ENCODE peak calls at places on chromosomes 6 and 20, in nine cellular contexts. D, S, N, Y, A, T, R, F and M are unnamed samples.

GRCh38 chr6:143806282-143807102 is 36.6 kb upstream of the LTV1 start:
- DNase-seq in Y (no peak), T (no peak), D (no peak), R (no peak), N (no peak), S (peak; percentile 49), F (no peak), A (peak; percentile 87), M (peak; percentile 11)

GRCh38 chr6:36546664-36546957 is 668 bp downstream of the STK38 start:
- DNase-seq in S (no peak), F (no peak), Y (no peak), N (no peak), A (no peak), R (no peak), T (no peak), D (no peak), M (no peak)

GRCh38 chr6:131379951-131380350 is 193.1 kb upstream of the ARG1 start:
- DNase-seq in D (peak; percentile 32), N (no peak), Y (no peak), F (no peak), T (no peak), A (no peak), R (no peak), S (no peak), M (no peak)

GRCh38 chr6:139373154-139373927 is 1.1 kb downstream of the CITED2 start:
- DNase-seq in Y (peak; percentile 53), A (peak; percentile 86), R (peak; percentile 18), N (peak; percentile 73), S (peak; percentile 70), F (no peak), T (peak; percentile 41), D (peak; percentile 66), M (peak; percentile 75)

GRCh38 chr20:63628246-63628975 is 1.5 kb upstream of the GMEB2 start:
- DNase-seq in F (peak; percentile 13), Y (no peak), D (peak; percentile 75), R (peak; percentile 63), A (peak; percentile 89), S (peak; percentile 78), T (no peak), N (peak; percentile 74), M (no peak)

GRCh38 chr6:39327516-39327915 is 5.0 kb upstream of the KCNK16 start:
- DNase-seq in D (no peak), T (no peak), S (no peak), R (no peak), F (no peak), Y (no peak), N (no peak), A (no peak), M (no peak)

GRCh38 chr6:113599444-113599843 is 257.7 kb upstream of the MARCKS start:
- DNase-seq in D (no peak), A (no peak), N (no peak), Y (no peak), S (no peak), R (no peak), F (peak; percentile 16), T (no peak), M (no peak)

GRCh38 chr20:40982415-40983145 is 46.0 kb upstream of the TOP1 start:
- DNase-seq in Y (no peak), D (no peak), S (no peak), N (no peak), F (no peak), A (peak; percentile 40), R (no peak), T (no peak), M (no peak)

GRCh38 chr6:50381106-50381415 is 331.3 kb upstream of the DEFB112 start:
- DNase-seq in R (no peak), A (no peak), F (no peak), D (no peak), S (no peak), Y (no peak), T (no peak), N (no peak), M (peak; percentile 13)

GRCh38 chr6:112251170-112251945 is 3.0 kb downstream of the LAMA4 start:
- DNase-seq in N (no peak), S (peak; percentile 31), T (no peak), D (no peak), F (no peak), R (no peak), Y (no peak), A (no peak), M (no peak)

GRCh38 chr6:127299522-127300240 is 33.0 kb downstream of the RNF146 start:
- DNase-seq in Y (no peak), F (no peak), S (no peak), R (no peak), T (no peak), N (no peak), A (no peak), D (no peak), M (no peak)

GRCh38 chr20:51577432-51578144 is 35.1 kb upstream of the NFATC2 start:
- DNase-seq in T (no peak), R (no peak), F (no peak), N (no peak), Y (no peak), A (no peak), S (no peak), D (no peak), M (no peak)

GRCh38 chr20:5170341-5170740 is 43.5 kb downstream of the CDS2 start:
- DNase-seq in S (no peak), Y (no peak), R (no peak), D (no peak), T (no peak), F (no peak), A (no peak), N (no peak), M (peak; percentile 44)

GRCh38 chr6:105077592-105078463 is 102.0 kb downstream of the POPDC3 start:
- DNase-seq in A (no peak), N (peak; percentile 37), D (no peak), S (no peak), Y (no peak), T (no peak), F (peak; percentile 1), R (peak; percentile 10), M (peak; percentile 16)

GRCh38 chr6:134951494-134952263 is 1.8 kb upstream of the ALDH8A1 start:
- DNase-seq in F (no peak), A (no peak), T (no peak), R (no peak), N (no peak), Y (no peak), D (no peak), S (no peak), M (no peak)

GRCh38 chr20:60584221-60584620 is 626.0 kb downstream of the CDH26 start:
- DNase-seq in Y (no peak), R (no peak), T (no peak), A (no peak), D (no peak), N (no peak), S (no peak), F (no peak), M (no peak)

GRCh38 chr6:1464796-1465348 is 75.5 kb downstream of the FOXF2 start:
- DNase-seq in N (no peak), Y (no peak), T (no peak), D (no peak), R (no peak), A (no peak), S (no peak), F (no peak), M (peak; percentile 6)

GRCh38 chr6:143594647-143595046 is 83.1 kb upstream of the PHACTR2 start:
- DNase-seq in A (no peak), F (no peak), N (no peak), D (peak; percentile 26), T (no peak), Y (peak; percentile 5), S (peak; percentile 6), R (no peak), M (no peak)

GRCh38 chr6:139588734-139589418 is 214.4 kb upstream of the CITED2 start:
- DNase-seq in N (no peak), D (no peak), A (no peak), S (no peak), F (no peak), T (no peak), R (no peak), Y (no peak), M (no peak)

GRCh38 chr20:24668384-24668702 is 198.9 kb downstream of the SYNDIG1 start:
- DNase-seq in S (no peak), T (no peak), D (no peak), R (no peak), Y (no peak), A (no peak), N (no peak), F (no peak), M (no peak)

GRCh38 chr20:44532981-44533331 is 11.1 kb upstream of the SERINC3 start:
- DNase-seq in A (peak; percentile 58), R (no peak), T (no peak), F (no peak), N (no peak), Y (no peak), D (no peak), S (no peak), M (no peak)

GRCh38 chr6:163837681-163838431 is 423.3 kb downstream of the QKI start:
- DNase-seq in D (no peak), R (no peak), S (no peak), Y (no peak), T (no peak), N (no peak), F (no peak), A (no peak), M (peak; percentile 43)

GRCh38 chr6:105397987-105398386 is 4.9 kb downstream of the PREP start:
- DNase-seq in D (no peak), F (no peak), N (no peak), A (no peak), Y (no peak), T (no peak), R (no peak), S (no peak), M (no peak)

GRCh38 chr6:80174931-80175572 is 68.6 kb downstream of the BCKDHB start:
- DNase-seq in Y (no peak), S (no peak), F (no peak), T (no peak), D (no peak), N (no peak), R (no peak), A (no peak), M (no peak)

GRCh38 chr6:14661188-14661587 is 543.6 kb downstream of the CD83 start:
- DNase-seq in F (no peak), N (no peak), Y (no peak), A (no peak), R (no peak), T (peak; percentile 6), D (no peak), S (peak; percentile 27), M (no peak)